ENCODE peak calls at places on chromosomes 1 and 21, in seven cellular contexts. One of them, this sample, is unnamed.

GRCh38 chr1:162342452-162342983 is 34.1 kb downstream of the SPATA46 start:
- DNase-seq in naive thymus-derived CD4-positive, alpha-beta T cell: no peak
- DNase-seq in neural progenitor cell: no peak
- DNase-seq in brain microvascular endothelial cell: no peak
- DNase-seq in endothelial cell of umbilical vein: no peak
- DNase-seq in colonic mucosa: no peak
- DNase-seq in body of pancreas: no peak
- DNase-seq in this sample: no peak

GRCh38 chr1:41407666-41408252 is 46.5 kb downstream of the FOXO6 start:
- DNase-seq in endothelial cell of umbilical vein: no peak
- DNase-seq in brain microvascular endothelial cell: no peak
- DNase-seq in neural progenitor cell: no peak
- DNase-seq in naive thymus-derived CD4-positive, alpha-beta T cell: no peak
- DNase-seq in colonic mucosa: no peak
- DNase-seq in body of pancreas: peak
- DNase-seq in this sample: no peak

GRCh38 chr1:162373541-162374375 is 2.9 kb downstream of the SPATA46 start:
- DNase-seq in naive thymus-derived CD4-positive, alpha-beta T cell: no peak
- DNase-seq in neural progenitor cell: no peak
- DNase-seq in endothelial cell of umbilical vein: no peak
- DNase-seq in brain microvascular endothelial cell: peak
- DNase-seq in body of pancreas: no peak
- DNase-seq in colonic mucosa: no peak
- DNase-seq in this sample: no peak

GRCh38 chr1:212293579-212293978 is 8.4 kb downstream of the PPP2R5A start:
- DNase-seq in brain microvascular endothelial cell: no peak
- DNase-seq in neural progenitor cell: no peak
- DNase-seq in body of pancreas: no peak
- DNase-seq in colonic mucosa: no peak
- DNase-seq in naive thymus-derived CD4-positive, alpha-beta T cell: no peak
- DNase-seq in endothelial cell of umbilical vein: peak
- DNase-seq in this sample: no peak

GRCh38 chr1:76576876-76577817 is 290.1 kb upstream of the ST6GALNAC5 start:
- DNase-seq in body of pancreas: no peak
- DNase-seq in endothelial cell of umbilical vein: no peak
- DNase-seq in colonic mucosa: no peak
- DNase-seq in brain microvascular endothelial cell: no peak
- DNase-seq in naive thymus-derived CD4-positive, alpha-beta T cell: no peak
- DNase-seq in neural progenitor cell: no peak
- DNase-seq in this sample: no peak

GRCh38 chr1:113253187-113253966 is 136.9 kb upstream of the MAGI3 start:
- DNase-seq in brain microvascular endothelial cell: no peak
- DNase-seq in colonic mucosa: peak
- DNase-seq in neural progenitor cell: peak
- DNase-seq in naive thymus-derived CD4-positive, alpha-beta T cell: no peak
- DNase-seq in body of pancreas: no peak
- DNase-seq in endothelial cell of umbilical vein: no peak
- DNase-seq in this sample: no peak

GRCh38 chr1:161738627-161739287 is 10.8 kb upstream of the DUSP12 start:
- DNase-seq in brain microvascular endothelial cell: peak
- DNase-seq in colonic mucosa: peak
- DNase-seq in neural progenitor cell: peak
- DNase-seq in body of pancreas: peak
- DNase-seq in endothelial cell of umbilical vein: peak
- DNase-seq in naive thymus-derived CD4-positive, alpha-beta T cell: peak
- DNase-seq in this sample: peak

GRCh38 chr1:94316836-94317789 is 79.7 kb upstream of the ARHGAP29 start:
- DNase-seq in endothelial cell of umbilical vein: peak
- DNase-seq in colonic mucosa: no peak
- DNase-seq in naive thymus-derived CD4-positive, alpha-beta T cell: no peak
- DNase-seq in brain microvascular endothelial cell: no peak
- DNase-seq in body of pancreas: peak
- DNase-seq in neural progenitor cell: no peak
- DNase-seq in this sample: no peak

GRCh38 chr1:44251989-44252625 is 38.8 kb downstream of the DMAP1 start:
- DNase-seq in colonic mucosa: no peak
- DNase-seq in brain microvascular endothelial cell: no peak
- DNase-seq in naive thymus-derived CD4-positive, alpha-beta T cell: no peak
- DNase-seq in neural progenitor cell: no peak
- DNase-seq in endothelial cell of umbilical vein: no peak
- DNase-seq in body of pancreas: no peak
- DNase-seq in this sample: no peak

GRCh38 chr1:228405979-228406265 is 713 bp downstream of the TRIM11 start:
- DNase-seq in neural progenitor cell: no peak
- DNase-seq in naive thymus-derived CD4-positive, alpha-beta T cell: no peak
- DNase-seq in endothelial cell of umbilical vein: no peak
- DNase-seq in colonic mucosa: no peak
- DNase-seq in body of pancreas: no peak
- DNase-seq in brain microvascular endothelial cell: no peak
- DNase-seq in this sample: peak

GRCh38 chr1:178649582-178650350 is 75.3 kb upstream of the RALGPS2 start:
- DNase-seq in neural progenitor cell: no peak
- DNase-seq in body of pancreas: no peak
- DNase-seq in colonic mucosa: no peak
- DNase-seq in naive thymus-derived CD4-positive, alpha-beta T cell: no peak
- DNase-seq in endothelial cell of umbilical vein: no peak
- DNase-seq in brain microvascular endothelial cell: no peak
- DNase-seq in this sample: no peak
- H3K27ac ChIP-seq in neural progenitor cell: no peak
- H3K27ac ChIP-seq in body of pancreas: no peak
- H3K27ac ChIP-seq in colonic mucosa: no peak
- H3K27ac ChIP-seq in naive thymus-derived CD4-positive, alpha-beta T cell: no peak
- H3K27ac ChIP-seq in endothelial cell of umbilical vein: no peak
- H3K27ac ChIP-seq in brain microvascular endothelial cell: no peak
- H3K27ac ChIP-seq in this sample: no peak

DNA sequence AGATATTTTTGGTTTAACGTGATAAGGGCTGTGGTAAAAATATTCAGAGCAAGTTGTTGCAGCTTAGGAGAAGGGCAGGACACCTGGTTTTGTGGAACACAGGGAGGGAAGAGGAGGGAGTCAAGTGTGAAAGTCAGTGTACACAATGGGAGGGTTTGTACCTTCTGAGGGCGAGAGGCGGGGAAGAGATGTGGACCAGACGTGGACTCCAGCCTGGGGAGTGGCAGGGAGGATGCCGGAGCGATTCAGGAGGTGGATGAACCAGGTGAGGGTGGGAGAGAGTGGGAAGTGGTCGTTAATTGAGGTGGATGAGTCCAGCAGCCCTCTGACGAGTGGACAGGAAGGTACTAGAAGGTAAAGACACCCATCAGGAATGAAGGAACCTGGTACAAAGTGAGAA is 52.2 kb upstream of the IRF2BP2 start:
- DNase-seq in colonic mucosa: peak
- DNase-seq in endothelial cell of umbilical vein: no peak
- DNase-seq in naive thymus-derived CD4-positive, alpha-beta T cell: no peak
- DNase-seq in brain microvascular endothelial cell: no peak
- DNase-seq in neural progenitor cell: no peak
- DNase-seq in body of pancreas: no peak
- DNase-seq in this sample: no peak
- H3K4me3 ChIP-seq in colonic mucosa: no peak
- H3K4me3 ChIP-seq in endothelial cell of umbilical vein: no peak
- H3K4me3 ChIP-seq in naive thymus-derived CD4-positive, alpha-beta T cell: no peak
- H3K4me3 ChIP-seq in brain microvascular endothelial cell: no peak
- H3K4me3 ChIP-seq in neural progenitor cell: no peak
- H3K4me3 ChIP-seq in body of pancreas: no peak
- H3K4me3 ChIP-seq in this sample: no peak

GRCh38 chr21:26845750-26846035 is 484 bp upstream of the ADAMTS1 start:
- DNase-seq in neural progenitor cell: no peak
- DNase-seq in endothelial cell of umbilical vein: no peak
- DNase-seq in colonic mucosa: no peak
- DNase-seq in naive thymus-derived CD4-positive, alpha-beta T cell: no peak
- DNase-seq in body of pancreas: no peak
- DNase-seq in brain microvascular endothelial cell: no peak
- DNase-seq in this sample: no peak

GRCh38 chr21:26843912-26844257 is 1.3 kb downstream of the ADAMTS1 start:
- DNase-seq in body of pancreas: no peak
- DNase-seq in colonic mucosa: no peak
- DNase-seq in endothelial cell of umbilical vein: no peak
- DNase-seq in neural progenitor cell: peak
- DNase-seq in naive thymus-derived CD4-positive, alpha-beta T cell: no peak
- DNase-seq in brain microvascular endothelial cell: peak
- DNase-seq in this sample: no peak

GRCh38 chr21:26846036-26846931 is 1.1 kb upstream of the ADAMTS1 start:
- DNase-seq in naive thymus-derived CD4-positive, alpha-beta T cell: peak
- DNase-seq in brain microvascular endothelial cell: peak
- DNase-seq in body of pancreas: peak
- DNase-seq in neural progenitor cell: peak
- DNase-seq in endothelial cell of umbilical vein: peak
- DNase-seq in colonic mucosa: peak
- DNase-seq in this sample: no peak

GRCh38 chr21:26844258-26845065 is 747 bp downstream of the ADAMTS1 start:
- DNase-seq in endothelial cell of umbilical vein: peak
- DNase-seq in neural progenitor cell: peak
- DNase-seq in colonic mucosa: peak
- DNase-seq in naive thymus-derived CD4-positive, alpha-beta T cell: peak
- DNase-seq in body of pancreas: peak
- DNase-seq in brain microvascular endothelial cell: peak
- DNase-seq in this sample: no peak

DNA sequence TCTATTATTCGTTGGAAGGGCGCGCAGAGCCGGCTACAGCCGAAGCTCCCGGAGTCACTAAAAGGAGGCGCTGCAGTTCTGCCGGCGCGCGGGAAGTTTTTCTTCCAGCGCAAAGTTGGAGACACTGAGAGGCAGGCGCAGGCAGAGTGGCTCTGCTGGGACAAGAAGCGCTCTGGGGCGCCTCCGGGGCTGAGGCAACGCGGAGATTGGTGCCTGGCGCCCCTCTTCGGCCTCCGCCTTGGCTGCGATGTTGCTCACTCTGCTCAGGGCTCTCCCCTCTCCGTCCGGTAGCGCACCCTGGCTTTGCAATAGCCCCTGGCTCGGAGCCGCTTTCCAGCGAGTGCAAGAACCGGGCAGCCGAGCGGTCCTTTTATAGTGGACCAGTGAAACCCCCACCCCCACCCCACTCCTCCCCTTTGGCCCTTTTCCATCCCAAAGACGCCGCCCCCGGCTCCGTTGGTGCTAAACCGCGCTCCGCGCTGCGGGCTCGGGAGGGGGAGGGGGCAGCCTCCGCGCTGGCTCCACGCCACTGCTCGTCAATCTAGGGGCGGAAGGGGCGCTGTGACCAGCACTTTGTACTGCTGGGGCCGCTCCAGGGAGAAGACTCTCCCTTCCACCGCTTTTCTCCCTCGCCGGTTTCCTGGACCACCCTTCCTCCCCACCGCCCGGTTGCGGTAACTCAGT is at the start of gene ADAMTS1:
- DNase-seq in body of pancreas: peak
- DNase-seq in brain microvascular endothelial cell: peak
- DNase-seq in neural progenitor cell: peak
- DNase-seq in colonic mucosa: peak
- DNase-seq in naive thymus-derived CD4-positive, alpha-beta T cell: peak
- DNase-seq in endothelial cell of umbilical vein: peak
- DNase-seq in this sample: no peak
- H3K27ac ChIP-seq in body of pancreas: peak
- H3K27ac ChIP-seq in brain microvascular endothelial cell: peak
- H3K27ac ChIP-seq in neural progenitor cell: peak
- H3K27ac ChIP-seq in colonic mucosa: peak
- H3K27ac ChIP-seq in naive thymus-derived CD4-positive, alpha-beta T cell: no peak
- H3K27ac ChIP-seq in endothelial cell of umbilical vein: peak
- H3K27ac ChIP-seq in this sample: no peak

GRCh38 chr1:58005212-58005611 is 541.3 kb downstream of the OMA1 start:
- DNase-seq in colonic mucosa: no peak
- DNase-seq in brain microvascular endothelial cell: no peak
- DNase-seq in endothelial cell of umbilical vein: no peak
- DNase-seq in body of pancreas: no peak
- DNase-seq in naive thymus-derived CD4-positive, alpha-beta T cell: no peak
- DNase-seq in neural progenitor cell: no peak
- DNase-seq in this sample: no peak
- H3K4me3 ChIP-seq in colonic mucosa: no peak
- H3K4me3 ChIP-seq in brain microvascular endothelial cell: no peak
- H3K4me3 ChIP-seq in endothelial cell of umbilical vein: no peak
- H3K4me3 ChIP-seq in body of pancreas: no peak
- H3K4me3 ChIP-seq in naive thymus-derived CD4-positive, alpha-beta T cell: no peak
- H3K4me3 ChIP-seq in neural progenitor cell: no peak
- H3K4me3 ChIP-seq in this sample: no peak

GRCh38 chr1:26863677-26864060 is 720 bp downstream of the SFN start:
- DNase-seq in naive thymus-derived CD4-positive, alpha-beta T cell: no peak
- DNase-seq in colonic mucosa: no peak
- DNase-seq in neural progenitor cell: no peak
- DNase-seq in endothelial cell of umbilical vein: no peak
- DNase-seq in body of pancreas: no peak
- DNase-seq in brain microvascular endothelial cell: no peak
- DNase-seq in this sample: no peak
- H3K27ac ChIP-seq in naive thymus-derived CD4-positive, alpha-beta T cell: peak
- H3K27ac ChIP-seq in colonic mucosa: peak
- H3K27ac ChIP-seq in neural progenitor cell: no peak
- H3K27ac ChIP-seq in endothelial cell of umbilical vein: no peak
- H3K27ac ChIP-seq in body of pancreas: no peak
- H3K27ac ChIP-seq in brain microvascular endothelial cell: no peak
- H3K27ac ChIP-seq in this sample: peak